ENCODE peak calls at places on chromosome 12, in four cellular contexts. L, R, H and Q are unnamed samples.

GRCh38 chr12:124804011-124804621 is 59.5 kb downstream of the SCARB1 start:
- DNase-seq in R (no peak), L (peak; percentile 40), H (peak; percentile 87), Q (no peak)

GRCh38 chr12:3988519-3989217 is 115.5 kb upstream of the PARP11 start:
- DNase-seq in L (no peak), R (no peak), H (no peak), Q (no peak)

GRCh38 chr12:84642201-84642600 is 270.4 kb downstream of the SLC6A15 start:
- DNase-seq in H (no peak), R (no peak), L (no peak), Q (no peak)

GRCh38 chr12:12896261-12896660 is 4.9 kb downstream of the GPRC5A start:
- DNase-seq in R (no peak), H (no peak), L (peak; percentile 55), Q (no peak)

GRCh38 chr12:131368073-131369071 is 342.5 kb upstream of the SFSWAP start:
- DNase-seq in H (no peak), L (no peak), R (peak; percentile 11), Q (no peak)

GRCh38 chr12:8692573-8692972 is 5.2 kb upstream of the RIMKLB start:
- DNase-seq in R (no peak), L (peak; percentile 77), H (no peak), Q (no peak)

GRCh38 chr12:81300454-81300853 is 222.6 kb downstream of the ACSS3 start:
- DNase-seq in L (no peak), R (no peak), H (no peak), Q (no peak)

GRCh38 chr12:81120961-81121360 is 43.1 kb downstream of the ACSS3 start:
- DNase-seq in H (no peak), R (no peak), L (no peak), Q (no peak)

GRCh38 chr12:66692170-66692569 is 13.3 kb upstream of the GRIP1 start:
- DNase-seq in L (no peak), H (no peak), R (no peak), Q (no peak)

GRCh38 chr12:48542300-48542928 is 17.0 kb downstream of the OR8S1 start:
- DNase-seq in R (no peak), L (no peak), H (peak; percentile 44), Q (peak; percentile 12)

GRCh38 chr12:51630256-51630880 is 39.3 kb downstream of the SCN8A start:
- DNase-seq in L (no peak), R (no peak), H (no peak), Q (no peak)

GRCh38 chr12:119748512-119748911 is 80.6 kb downstream of the PRKAB1 start:
- DNase-seq in L (no peak), H (no peak), R (no peak), Q (no peak)

GRCh38 chr12:31877884-31878283 is 81.3 kb upstream of the RESF1 start:
- DNase-seq in R (no peak), H (no peak), L (no peak), Q (no peak)

GRCh38 chr12:13374783-13375182 is 178.3 kb downstream of the EMP1 start:
- DNase-seq in L (no peak), H (no peak), R (peak; percentile 34), Q (no peak)

GRCh38 chr12:53012928-53013327 is 6.7 kb downstream of the EIF4B start:
- DNase-seq in R (no peak), H (no peak), L (no peak), Q (no peak)

GRCh38 chr12:42483534-42483857 is 106.0 kb downstream of the PRICKLE1 start:
- DNase-seq in R (peak; percentile 57), L (peak; percentile 50), H (no peak), Q (no peak)

GRCh38 chr12:49501895-49502294 is 36.9 kb upstream of the KCNH3 start:
- DNase-seq in L (no peak), R (no peak), H (no peak), Q (no peak)

GRCh38 chr12:50322196-50322595 is 38.9 kb upstream of the LIMA1 start:
- DNase-seq in L (no peak), H (peak; percentile 60), R (no peak), Q (no peak)

GRCh38 chr12:20369164-20370000 is 1.0 kb downstream of the PDE3A start:
- DNase-seq in R (peak; percentile 92), H (peak; percentile 70), L (peak; percentile 60), Q (no peak)

GRCh38 chr12:6697584-6698351 is 2.8 kb downstream of the PIANP start:
- DNase-seq in R (no peak), L (peak; percentile 88), H (peak; percentile 62), Q (peak; percentile 85)

GRCh38 chr12:49893753-49894752 is 9.6 kb downstream of the FAIM2 start:
- DNase-seq in L (no peak), R (no peak), H (no peak), Q (peak; percentile 42)

GRCh38 chr12:113835913-113836312 is 130.2 kb downstream of the RBM19 start:
- DNase-seq in R (no peak), H (no peak), L (no peak), Q (no peak)

GRCh38 chr12:44314007-44314500 is 478.2 kb downstream of the TMEM117 start:
- DNase-seq in L (no peak), R (no peak), H (no peak), Q (no peak)

GRCh38 chr12:46442723-46443122 is 70.2 kb upstream of the SLC38A2 start:
- DNase-seq in H (no peak), R (no peak), L (no peak), Q (no peak)

GRCh38 chr12:132638541-132639408 is 20.2 kb downstream of the P2RX2 start:
- DNase-seq in R (no peak), L (peak; percentile 84), H (peak; percentile 28), Q (no peak)

GRCh38 chr12:19882418-19882817 is 443.1 kb downstream of the AEBP2 start:
- DNase-seq in R (no peak), L (no peak), H (no peak), Q (no peak)

GRCh38 chr12:5073838-5074237 is 30.2 kb downstream of the KCNA5 start:
- DNase-seq in H (no peak), R (no peak), L (peak; percentile 25), Q (peak; percentile 47)

GRCh38 chr12:43692064-43692463 is 66.5 kb downstream of the PUS7L start:
- DNase-seq in H (no peak), R (no peak), L (peak; percentile 9), Q (peak; percentile 14)

GRCh38 chr12:59649203-59649602 is 53.4 kb downstream of the SLC16A7 start:
- DNase-seq in L (no peak), H (no peak), R (no peak), Q (no peak)

GRCh38 chr12:104136577-104136976 is 1.4 kb downstream of the NFYB start:
- DNase-seq in H (no peak), L (peak; percentile 49), R (no peak), Q (no peak)

GRCh38 chr12:29710104-29710503 is 73.6 kb downstream of the TMTC1 start:
- DNase-seq in H (no peak), R (peak; percentile 67), L (no peak), Q (no peak)

GRCh38 chr12:54232790-54233189 is 44.0 kb upstream of the SMUG1 start:
- DNase-seq in R (no peak), L (no peak), H (no peak), Q (no peak)